ENCODE peak calls at places on chromosomes 6 and 20, in eight cellular contexts. I is uterus, O is right atrium auricular region, H is H1, M is neural progenitor cell, V is HFF-Myc, A is fibroblast of lung, P is hepatocyte. Z is an unnamed sample.

GRCh38 chr6:110529355-110529754 is 52.9 kb upstream of the SLC22A16 start:
- DNase-seq in V (peak; percentile 76), M (no peak), I (no peak), A (peak; percentile 76), H (no peak), O (no peak), P (no peak), Z (no peak)

GRCh38 chr6:148509152-148509571 is 166.5 kb downstream of the SASH1 start:
- DNase-seq in P (no peak), H (no peak), O (no peak), A (peak; percentile 74), M (no peak), I (no peak), V (no peak), Z (no peak)

GRCh38 chr6:1335367-1336037 is 23.6 kb downstream of the FOXQ1 start:
- DNase-seq in P (peak; percentile 91), M (no peak), A (peak; percentile 92), H (no peak), I (no peak), V (no peak), O (no peak), Z (peak; percentile 80)

GRCh38 chr20:24507182-24507853 is 37.9 kb downstream of the SYNDIG1 start:
- DNase-seq in M (no peak), I (no peak), V (no peak), P (peak; percentile 42), O (no peak), A (no peak), H (no peak), Z (no peak)

GRCh38 chr6:34331361-34332050 is 61.0 kb downstream of the NUDT3 start:
- DNase-seq in A (no peak), I (no peak), H (no peak), O (no peak), M (no peak), P (no peak), V (no peak), Z (no peak)

GRCh38 chr6:7143161-7143974 is 35.6 kb downstream of the RREB1 start:
- DNase-seq in P (peak; percentile 61), M (no peak), I (no peak), H (no peak), A (no peak), V (no peak), O (no peak), Z (no peak)

GRCh38 chr6:105324386-105325000 is 78.4 kb downstream of the PREP start:
- DNase-seq in O (no peak), P (no peak), V (no peak), H (no peak), I (no peak), A (peak; percentile 92), M (no peak), Z (no peak)

GRCh38 chr6:156720739-156721714 is 56.2 kb upstream of the ARID1B start:
- DNase-seq in V (no peak), O (no peak), H (peak; percentile 63), P (peak; percentile 57), A (no peak), M (peak; percentile 42), I (no peak), Z (no peak)

GRCh38 chr6:75397806-75398465 is 95.7 kb downstream of the FILIP1 start:
- DNase-seq in A (peak; percentile 43), M (no peak), P (no peak), V (no peak), O (no peak), H (no peak), I (no peak), Z (no peak)

GRCh38 chr6:167836722-167837121 is 10.0 kb downstream of the AFDN start:
- DNase-seq in I (no peak), O (no peak), P (no peak), A (no peak), V (no peak), H (no peak), M (no peak), Z (no peak)

GRCh38 chr6:33740794-33741193 is 5.9 kb downstream of the IP6K3 start:
- DNase-seq in M (no peak), I (no peak), H (no peak), V (no peak), P (no peak), O (no peak), A (no peak), Z (no peak)

GRCh38 chr6:153595903-153596302 is 443.1 kb upstream of the OPRM1 start:
- DNase-seq in I (no peak), H (no peak), M (no peak), P (no peak), A (peak; percentile 8), O (no peak), V (no peak), Z (no peak)

GRCh38 chr6:2633763-2634150 is 117.0 kb downstream of the MYLK4 start:
- DNase-seq in M (no peak), P (no peak), H (no peak), O (no peak), A (no peak), I (no peak), V (no peak), Z (no peak)
- H3K4me3 ChIP-seq in M (peak overlapping the region; percentile 43), P (peak overlapping the region; percentile 19), H (peak overlapping the region; percentile 26), O (peak overlapping the region; percentile 60), A (no peak overlapping the region), I (peak overlapping the region; percentile 46), V (peak overlapping the region; percentile 19), Z (peak overlapping the region; percentile 19)

GRCh38 chr6:115545410-115545986 is 515.2 kb downstream of the FRK start:
- DNase-seq in P (peak; percentile 42), I (no peak), A (no peak), O (no peak), H (peak; percentile 65), V (no peak), M (peak; percentile 81), Z (no peak)
- H3K4me3 ChIP-seq in P (no peak overlapping the region), I (no peak overlapping the region), A (no peak overlapping the region), O (no peak overlapping the region), H (no peak overlapping the region), V (no peak overlapping the region), M (no peak overlapping the region), Z (no peak overlapping the region)

GRCh38 chr20:39338977-39339376 is 376.8 kb downstream of the DHX35 start:
- DNase-seq in A (peak; percentile 0), M (no peak), V (no peak), P (peak; percentile 8), I (no peak), H (no peak), O (no peak), Z (no peak)
- H3K4me3 ChIP-seq in A (no peak overlapping the region), M (no peak overlapping the region), V (no peak overlapping the region), P (no peak overlapping the region), I (no peak overlapping the region), H (no peak overlapping the region), O (no peak overlapping the region), Z (no peak overlapping the region)

GRCh38 chr20:843908-844307 is 10.4 kb downstream of the FAM110A start:
- DNase-seq in H (no peak), P (no peak), O (no peak), I (no peak), M (no peak), A (no peak), V (no peak), Z (no peak)

GRCh38 chr20:844473-845225 is 11.1 kb downstream of the FAM110A start:
- DNase-seq in P (peak; percentile 96), H (peak; percentile 67), M (peak; percentile 98), I (peak; percentile 85), V (peak; percentile 58), A (peak; percentile 90), O (peak; percentile 89), Z (peak; percentile 80)

GRCh38 chr20:845967-846893 is 12.7 kb downstream of the FAM110A start:
- DNase-seq in M (no peak), V (no peak), I (no peak), O (no peak), H (no peak), P (no peak), A (no peak), Z (no peak)

GRCh38 chr20:846894-847278 is 13.4 kb downstream of the FAM110A start:
- DNase-seq in V (no peak), I (no peak), P (no peak), M (no peak), A (no peak), H (no peak), O (no peak), Z (no peak)

DNA sequence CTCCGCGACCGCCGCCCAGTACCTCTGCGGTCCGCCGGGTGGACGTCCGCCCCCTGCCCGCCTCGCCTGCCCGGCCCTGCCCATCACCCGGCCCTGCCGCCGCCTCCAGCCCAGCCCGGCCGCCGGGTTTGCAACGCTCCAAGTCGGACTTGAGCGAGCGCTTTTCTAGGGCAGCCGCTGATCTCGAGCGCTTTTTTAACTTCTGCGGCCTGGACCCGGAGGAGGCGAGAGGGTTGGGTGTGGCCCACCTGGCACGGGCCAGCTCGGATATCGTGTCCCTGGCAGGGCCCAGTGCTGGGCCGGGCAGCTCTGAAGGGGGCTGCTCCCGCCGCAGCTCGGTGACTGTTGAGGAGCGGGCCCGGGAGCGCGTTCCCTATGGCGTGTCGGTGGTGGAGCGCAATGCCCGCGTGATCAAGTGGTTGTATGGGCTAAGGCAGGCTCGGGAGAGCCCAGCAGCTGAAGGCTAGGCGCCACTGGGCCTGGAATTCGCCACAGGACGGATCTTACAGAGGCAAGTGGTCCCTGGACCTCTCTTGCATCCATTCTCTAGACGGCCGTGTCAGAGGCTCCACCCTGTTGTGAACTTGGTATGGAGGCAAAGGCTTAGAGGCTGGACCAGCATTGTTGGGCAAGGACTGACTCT is 11.8 kb downstream of the FAM110A start:
- DNase-seq in M (peak; percentile 31), P (no peak), A (no peak), I (no peak), H (no peak), O (no peak), V (no peak), Z (no peak)
- H3K4me3 ChIP-seq in M (peak overlapping the region; percentile 71), P (no peak overlapping the region), A (no peak overlapping the region), I (no peak overlapping the region), H (peak overlapping the region; percentile 65), O (peak overlapping the region; percentile 52), V (no peak overlapping the region), Z (no peak overlapping the region)

DNA sequence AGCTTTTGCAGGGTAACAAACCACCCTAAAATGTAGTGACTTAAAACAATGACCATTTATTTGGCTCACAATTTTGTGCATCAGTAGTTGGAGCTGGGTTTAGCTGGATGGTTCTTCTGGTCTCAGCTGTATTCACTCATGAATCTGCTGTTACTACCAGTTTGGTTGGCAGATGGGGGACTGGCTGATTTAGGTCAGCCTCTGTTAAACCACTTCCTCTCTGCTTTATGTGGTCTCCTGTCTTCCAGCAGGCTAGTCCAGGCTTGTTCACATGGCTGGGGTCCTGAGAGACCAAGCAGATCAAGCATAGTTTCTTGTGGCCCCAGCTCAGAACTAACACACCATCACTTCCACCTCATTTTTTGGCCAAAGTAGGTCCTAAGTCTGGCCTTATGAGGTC is 67.2 kb upstream of the LAMP5 start:
- DNase-seq in I (no peak), H (no peak), O (no peak), P (no peak), A (no peak), M (no peak), V (no peak), Z (no peak)
- H3K4me3 ChIP-seq in I (no peak overlapping the region), H (no peak overlapping the region), O (no peak overlapping the region), P (no peak overlapping the region), A (no peak overlapping the region), M (no peak overlapping the region), V (no peak overlapping the region), Z (no peak overlapping the region)